ENCODE peak calls at places on chromosome 18, in five cellular contexts. S is epithelial cell of esophagus; B is CD8-positive, alpha-beta T cell; P is effector memory CD4-positive, alpha-beta T cell; O is cardiac muscle cell. U is an unnamed sample.

GRCh38 chr18:47682876-47683275 is 247.6 kb downstream of the SMAD2 start:
- DNase-seq in S (no peak), B (no peak), P (no peak), O (no peak), U (no peak)

GRCh38 chr18:32470713-32471633 is at the start of gene GAREM1:
- DNase-seq in S (peak), B (peak), P (peak), O (peak), U (peak)

GRCh38 chr18:79883461-79884295 is 67.8 kb downstream of the SLC66A2 start:
- DNase-seq in S (no peak), B (no peak), P (no peak), O (no peak), U (no peak)

GRCh38 chr18:13982136-13982535 is 66.8 kb upstream of the MC2R start:
- DNase-seq in S (no peak), B (no peak), P (no peak), O (peak), U (no peak)

GRCh38 chr18:43588838-43589237 is 311.5 kb upstream of the SYT4 start:
- DNase-seq in S (no peak), B (no peak), P (no peak), O (no peak), U (no peak)

GRCh38 chr18:56294484-56295183 is 343.8 kb downstream of the TXNL1 start:
- DNase-seq in S (no peak), B (no peak), P (no peak), O (no peak), U (no peak)

GRCh38 chr18:61333271-61333745 is at the start of gene CDH20:
- DNase-seq in S (no peak), B (no peak), P (no peak), O (peak), U (no peak)

GRCh38 chr18:46649071-46649862 is 7.8 kb downstream of the LOXHD1 start:
- DNase-seq in S (no peak), B (no peak), P (no peak), O (peak), U (no peak)

GRCh38 chr18:78522507-78522906 is 457.1 kb upstream of the SALL3 start:
- DNase-seq in S (no peak), B (no peak), P (no peak), O (no peak), U (no peak)

GRCh38 chr18:35117951-35118411 is 76.8 kb downstream of the MAPRE2 start:
- DNase-seq in S (no peak), B (no peak), P (no peak), O (peak), U (no peak)

GRCh38 chr18:7957297-7957696 is 390.2 kb downstream of the PTPRM start:
- DNase-seq in S (no peak), B (no peak), P (no peak), O (no peak), U (no peak)
- H3K4me3 ChIP-seq in S (no peak), B (no peak), P (no peak), O (no peak), U (no peak)

GRCh38 chr18:41858761-41859555 is 96.1 kb upstream of the PIK3C3 start:
- DNase-seq in S (no peak), B (no peak), P (no peak), O (no peak), U (no peak)
- H3K4me3 ChIP-seq in S (no peak), B (no peak), P (no peak), O (no peak), U (no peak)

GRCh38 chr18:11147962-11148654 is 1.3 kb downstream of the PIEZO2 start:
- DNase-seq in S (no peak), B (no peak), P (no peak), O (no peak), U (no peak)

GRCh38 chr18:11146947-11147345 is 2.4 kb downstream of the PIEZO2 start:
- DNase-seq in S (no peak), B (no peak), P (no peak), O (no peak), U (no peak)

GRCh38 chr18:11146238-11146946 is 3.0 kb downstream of the PIEZO2 start:
- DNase-seq in S (no peak), B (no peak), P (no peak), O (no peak), U (no peak)

GRCh38 chr18:11148655-11149440 is 521 bp downstream of the PIEZO2 start:
- DNase-seq in S (no peak), B (no peak), P (no peak), O (no peak), U (no peak)

GRCh38 chr18:11147371-11147860 is 2.0 kb downstream of the PIEZO2 start:
- DNase-seq in S (no peak), B (no peak), P (no peak), O (no peak), U (no peak)
- H3K4me3 ChIP-seq in S (no peak), B (no peak), P (no peak), O (no peak), U (no peak)

GRCh38 chr18:58502628-58503027 is 126.3 kb downstream of the ALPK2 start:
- DNase-seq in S (no peak), B (no peak), P (no peak), O (no peak), U (no peak)
- H3K4me3 ChIP-seq in S (no peak), B (no peak), P (no peak), O (no peak), U (no peak)